ENCODE peak calls at places on chromosomes 12 and 14, in nine cellular contexts. One of them, this sample, is unnamed.

GRCh38 chr12:25495336-25496097 is 57.6 kb downstream of the LMNTD1 start:
- DNase-seq in MCF 10A: peak
- DNase-seq in RWPE2: no peak
- DNase-seq in progenitor cell of endocrine pancreas: no peak
- DNase-seq in testis: no peak
- DNase-seq in neural progenitor cell: no peak
- DNase-seq in mesothelial cell of epicardium: no peak
- DNase-seq in tibial artery: no peak
- DNase-seq in astrocyte of the spinal cord: peak
- DNase-seq in this sample: no peak

GRCh38 chr12:127280393-127281275 is 986.3 kb upstream of the TMEM132C start:
- DNase-seq in MCF 10A: no peak
- DNase-seq in RWPE2: no peak
- DNase-seq in progenitor cell of endocrine pancreas: peak
- DNase-seq in testis: peak
- DNase-seq in neural progenitor cell: peak
- DNase-seq in mesothelial cell of epicardium: peak
- DNase-seq in tibial artery: no peak
- DNase-seq in astrocyte of the spinal cord: no peak
- DNase-seq in this sample: peak

GRCh38 chr14:93997933-93998870 is 1.1 kb downstream of the CCDC197 start:
- DNase-seq in MCF 10A: no peak
- DNase-seq in RWPE2: no peak
- DNase-seq in progenitor cell of endocrine pancreas: no peak
- DNase-seq in testis: no peak
- DNase-seq in neural progenitor cell: no peak
- DNase-seq in mesothelial cell of epicardium: no peak
- DNase-seq in tibial artery: no peak
- DNase-seq in astrocyte of the spinal cord: no peak
- DNase-seq in this sample: no peak

GRCh38 chr12:107487011-107487680 is 198.5 kb upstream of the PWP1 start:
- DNase-seq in MCF 10A: no peak
- DNase-seq in RWPE2: no peak
- DNase-seq in progenitor cell of endocrine pancreas: no peak
- DNase-seq in testis: no peak
- DNase-seq in neural progenitor cell: no peak
- DNase-seq in mesothelial cell of epicardium: no peak
- DNase-seq in tibial artery: no peak
- DNase-seq in astrocyte of the spinal cord: no peak
- DNase-seq in this sample: no peak

GRCh38 chr12:67797316-67797741 is 148.8 kb downstream of the DYRK2 start:
- DNase-seq in MCF 10A: peak
- DNase-seq in RWPE2: no peak
- DNase-seq in progenitor cell of endocrine pancreas: no peak
- DNase-seq in testis: no peak
- DNase-seq in neural progenitor cell: no peak
- DNase-seq in mesothelial cell of epicardium: no peak
- DNase-seq in tibial artery: no peak
- DNase-seq in astrocyte of the spinal cord: no peak
- DNase-seq in this sample: no peak

GRCh38 chr14:104973215-104974145 is 4.7 kb downstream of the AHNAK2 start:
- DNase-seq in MCF 10A: peak
- DNase-seq in RWPE2: peak
- DNase-seq in progenitor cell of endocrine pancreas: no peak
- DNase-seq in testis: peak
- DNase-seq in neural progenitor cell: peak
- DNase-seq in mesothelial cell of epicardium: peak
- DNase-seq in tibial artery: peak
- DNase-seq in astrocyte of the spinal cord: peak
- DNase-seq in this sample: no peak

GRCh38 chr14:78162202-78162601 is 8.0 kb upstream of the NRXN3 start:
- DNase-seq in MCF 10A: no peak
- DNase-seq in RWPE2: no peak
- DNase-seq in progenitor cell of endocrine pancreas: no peak
- DNase-seq in testis: no peak
- DNase-seq in neural progenitor cell: no peak
- DNase-seq in mesothelial cell of epicardium: no peak
- DNase-seq in tibial artery: no peak
- DNase-seq in astrocyte of the spinal cord: peak
- DNase-seq in this sample: no peak

GRCh38 chr12:80168936-80169335 is 69.6 kb downstream of the OTOGL start:
- DNase-seq in MCF 10A: no peak
- DNase-seq in RWPE2: no peak
- DNase-seq in progenitor cell of endocrine pancreas: no peak
- DNase-seq in testis: no peak
- DNase-seq in neural progenitor cell: no peak
- DNase-seq in mesothelial cell of epicardium: no peak
- DNase-seq in tibial artery: no peak
- DNase-seq in astrocyte of the spinal cord: no peak
- DNase-seq in this sample: no peak

GRCh38 chr12:62840311-62840710 is 94.6 kb downstream of the PPM1H start:
- DNase-seq in MCF 10A: peak
- DNase-seq in RWPE2: no peak
- DNase-seq in progenitor cell of endocrine pancreas: no peak
- DNase-seq in testis: no peak
- DNase-seq in neural progenitor cell: no peak
- DNase-seq in mesothelial cell of epicardium: no peak
- DNase-seq in tibial artery: no peak
- DNase-seq in astrocyte of the spinal cord: peak
- DNase-seq in this sample: no peak

GRCh38 chr12:1605129-1606020 is 11.0 kb upstream of the FBXL14 start:
- DNase-seq in MCF 10A: peak
- DNase-seq in RWPE2: peak
- DNase-seq in progenitor cell of endocrine pancreas: peak
- DNase-seq in testis: peak
- DNase-seq in neural progenitor cell: peak
- DNase-seq in mesothelial cell of epicardium: peak
- DNase-seq in tibial artery: peak
- DNase-seq in astrocyte of the spinal cord: peak
- DNase-seq in this sample: no peak

GRCh38 chr12:7915911-7916403 is 20.0 kb downstream of the SLC2A3 start:
- DNase-seq in MCF 10A: no peak
- DNase-seq in RWPE2: no peak
- DNase-seq in progenitor cell of endocrine pancreas: no peak
- DNase-seq in testis: no peak
- DNase-seq in neural progenitor cell: no peak
- DNase-seq in mesothelial cell of epicardium: no peak
- DNase-seq in tibial artery: no peak
- DNase-seq in astrocyte of the spinal cord: no peak
- DNase-seq in this sample: no peak

GRCh38 chr12:131862994-131863710 is 31.3 kb upstream of the ULK1 start:
- DNase-seq in MCF 10A: peak
- DNase-seq in RWPE2: no peak
- DNase-seq in progenitor cell of endocrine pancreas: no peak
- DNase-seq in testis: no peak
- DNase-seq in neural progenitor cell: peak
- DNase-seq in mesothelial cell of epicardium: no peak
- DNase-seq in tibial artery: no peak
- DNase-seq in astrocyte of the spinal cord: peak
- DNase-seq in this sample: no peak

GRCh38 chr12:104279164-104279563 is 24.4 kb upstream of the EID3 start:
- DNase-seq in MCF 10A: no peak
- DNase-seq in RWPE2: no peak
- DNase-seq in progenitor cell of endocrine pancreas: no peak
- DNase-seq in testis: no peak
- DNase-seq in neural progenitor cell: no peak
- DNase-seq in mesothelial cell of epicardium: no peak
- DNase-seq in tibial artery: no peak
- DNase-seq in astrocyte of the spinal cord: no peak
- DNase-seq in this sample: no peak

GRCh38 chr12:120999191-121000120 is 16.8 kb downstream of the C12orf43 start:
- DNase-seq in MCF 10A: no peak
- DNase-seq in RWPE2: no peak
- DNase-seq in progenitor cell of endocrine pancreas: no peak
- DNase-seq in testis: no peak
- DNase-seq in neural progenitor cell: peak
- DNase-seq in mesothelial cell of epicardium: no peak
- DNase-seq in tibial artery: no peak
- DNase-seq in astrocyte of the spinal cord: no peak
- DNase-seq in this sample: no peak

GRCh38 chr12:82361461-82361915 is 3.2 kb downstream of the METTL25 start:
- DNase-seq in MCF 10A: no peak
- DNase-seq in RWPE2: no peak
- DNase-seq in progenitor cell of endocrine pancreas: no peak
- DNase-seq in testis: no peak
- DNase-seq in neural progenitor cell: no peak
- DNase-seq in mesothelial cell of epicardium: no peak
- DNase-seq in tibial artery: no peak
- DNase-seq in astrocyte of the spinal cord: no peak
- DNase-seq in this sample: no peak

GRCh38 chr12:82358200-82359114 is at the start of the genes CCDC59 and METTL25:
- DNase-seq in MCF 10A: peak
- DNase-seq in RWPE2: peak
- DNase-seq in progenitor cell of endocrine pancreas: peak
- DNase-seq in testis: peak
- DNase-seq in neural progenitor cell: peak
- DNase-seq in mesothelial cell of epicardium: peak
- DNase-seq in tibial artery: peak
- DNase-seq in astrocyte of the spinal cord: peak
- DNase-seq in this sample: peak

GRCh38 chr12:82357845-82358199 is 365 bp downstream of the CCDC59 start:
- DNase-seq in MCF 10A: no peak
- DNase-seq in RWPE2: no peak
- DNase-seq in progenitor cell of endocrine pancreas: no peak
- DNase-seq in testis: no peak
- DNase-seq in neural progenitor cell: no peak
- DNase-seq in mesothelial cell of epicardium: no peak
- DNase-seq in tibial artery: no peak
- DNase-seq in astrocyte of the spinal cord: no peak
- DNase-seq in this sample: no peak

GRCh38 chr12:82357340-82357739 is 847 bp downstream of the CCDC59 start:
- DNase-seq in MCF 10A: no peak
- DNase-seq in RWPE2: no peak
- DNase-seq in progenitor cell of endocrine pancreas: no peak
- DNase-seq in testis: no peak
- DNase-seq in neural progenitor cell: no peak
- DNase-seq in mesothelial cell of epicardium: no peak
- DNase-seq in tibial artery: no peak
- DNase-seq in astrocyte of the spinal cord: no peak
- DNase-seq in this sample: no peak

GRCh38 chr12:82359115-82359478 is 768 bp downstream of the METTL25 start:
- DNase-seq in MCF 10A: no peak
- DNase-seq in RWPE2: no peak
- DNase-seq in progenitor cell of endocrine pancreas: no peak
- DNase-seq in testis: no peak
- DNase-seq in neural progenitor cell: peak
- DNase-seq in mesothelial cell of epicardium: no peak
- DNase-seq in tibial artery: no peak
- DNase-seq in astrocyte of the spinal cord: no peak
- DNase-seq in this sample: no peak
- TF ChIP-seq CTCF in MCF 10A: no peak
- TF ChIP-seq CTCF in RWPE2: no peak
- TF ChIP-seq CTCF in progenitor cell of endocrine pancreas: no peak
- TF ChIP-seq CTCF in testis: no peak
- TF ChIP-seq CTCF in neural progenitor cell: no peak
- TF ChIP-seq CTCF in mesothelial cell of epicardium: no peak
- TF ChIP-seq CTCF in tibial artery: no peak
- TF ChIP-seq CTCF in astrocyte of the spinal cord: no peak
- TF ChIP-seq CTCF in this sample: no peak

DNA sequence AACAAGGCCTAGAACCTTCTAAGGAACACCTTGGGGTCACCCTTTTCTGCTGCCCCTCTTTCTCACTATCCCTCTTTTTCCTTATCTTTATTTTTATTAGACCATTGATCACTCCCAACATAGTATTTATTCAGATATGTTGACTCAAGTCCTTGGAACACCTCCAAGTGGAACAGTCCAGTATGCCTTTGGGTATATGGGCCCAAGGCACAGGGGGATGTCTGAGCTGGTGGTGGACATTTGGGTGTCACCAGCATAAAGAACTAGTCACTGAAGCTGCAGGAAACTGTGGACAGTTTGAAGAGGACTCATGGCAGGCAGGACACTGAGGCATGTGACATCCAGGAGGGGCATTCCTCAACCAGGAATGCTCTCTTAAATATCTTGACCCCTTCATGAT is 105.6 kb downstream of the VEZT start:
- DNase-seq in MCF 10A: no peak
- DNase-seq in RWPE2: no peak
- DNase-seq in progenitor cell of endocrine pancreas: no peak
- DNase-seq in testis: no peak
- DNase-seq in neural progenitor cell: no peak
- DNase-seq in mesothelial cell of epicardium: no peak
- DNase-seq in tibial artery: no peak
- DNase-seq in astrocyte of the spinal cord: no peak
- DNase-seq in this sample: no peak
- TF ChIP-seq CTCF in MCF 10A: no peak
- TF ChIP-seq CTCF in RWPE2: no peak
- TF ChIP-seq CTCF in progenitor cell of endocrine pancreas: no peak
- TF ChIP-seq CTCF in testis: no peak
- TF ChIP-seq CTCF in neural progenitor cell: no peak
- TF ChIP-seq CTCF in mesothelial cell of epicardium: no peak
- TF ChIP-seq CTCF in tibial artery: no peak
- TF ChIP-seq CTCF in astrocyte of the spinal cord: no peak
- TF ChIP-seq CTCF in this sample: no peak

GRCh38 chr12:118034429-118035193 is 18.1 kb downstream of the RFC5 start:
- DNase-seq in MCF 10A: peak
- DNase-seq in RWPE2: no peak
- DNase-seq in progenitor cell of endocrine pancreas: no peak
- DNase-seq in testis: peak
- DNase-seq in neural progenitor cell: peak
- DNase-seq in mesothelial cell of epicardium: no peak
- DNase-seq in tibial artery: no peak
- DNase-seq in astrocyte of the spinal cord: peak
- DNase-seq in this sample: no peak
- TF ChIP-seq CTCF in MCF 10A: peak
- TF ChIP-seq CTCF in RWPE2: peak
- TF ChIP-seq CTCF in progenitor cell of endocrine pancreas: peak
- TF ChIP-seq CTCF in testis: no peak
- TF ChIP-seq CTCF in neural progenitor cell: peak
- TF ChIP-seq CTCF in mesothelial cell of epicardium: no peak
- TF ChIP-seq CTCF in tibial artery: peak
- TF ChIP-seq CTCF in astrocyte of the spinal cord: peak
- TF ChIP-seq CTCF in this sample: peak

GRCh38 chr14:99938896-99939295 is 126.3 kb upstream of the EVL start:
- DNase-seq in MCF 10A: no peak
- DNase-seq in RWPE2: no peak
- DNase-seq in progenitor cell of endocrine pancreas: no peak
- DNase-seq in testis: no peak
- DNase-seq in neural progenitor cell: no peak
- DNase-seq in mesothelial cell of epicardium: no peak
- DNase-seq in tibial artery: no peak
- DNase-seq in astrocyte of the spinal cord: no peak
- DNase-seq in this sample: no peak

GRCh38 chr14:99936056-99936455 is 129.2 kb upstream of the EVL start:
- DNase-seq in MCF 10A: no peak
- DNase-seq in RWPE2: no peak
- DNase-seq in progenitor cell of endocrine pancreas: no peak
- DNase-seq in testis: no peak
- DNase-seq in neural progenitor cell: no peak
- DNase-seq in mesothelial cell of epicardium: no peak
- DNase-seq in tibial artery: no peak
- DNase-seq in astrocyte of the spinal cord: peak
- DNase-seq in this sample: no peak

GRCh38 chr14:99937475-99938244 is 127.6 kb upstream of the EVL start:
- DNase-seq in MCF 10A: no peak
- DNase-seq in RWPE2: no peak
- DNase-seq in progenitor cell of endocrine pancreas: no peak
- DNase-seq in testis: no peak
- DNase-seq in neural progenitor cell: no peak
- DNase-seq in mesothelial cell of epicardium: no peak
- DNase-seq in tibial artery: no peak
- DNase-seq in astrocyte of the spinal cord: no peak
- DNase-seq in this sample: no peak

GRCh38 chr14:99938376-99938775 is 126.8 kb upstream of the EVL start:
- DNase-seq in MCF 10A: no peak
- DNase-seq in RWPE2: no peak
- DNase-seq in progenitor cell of endocrine pancreas: no peak
- DNase-seq in testis: no peak
- DNase-seq in neural progenitor cell: no peak
- DNase-seq in mesothelial cell of epicardium: no peak
- DNase-seq in tibial artery: no peak
- DNase-seq in astrocyte of the spinal cord: no peak
- DNase-seq in this sample: no peak

GRCh38 chr14:99936738-99937474 is 128.3 kb upstream of the EVL start:
- DNase-seq in MCF 10A: no peak
- DNase-seq in RWPE2: no peak
- DNase-seq in progenitor cell of endocrine pancreas: no peak
- DNase-seq in testis: no peak
- DNase-seq in neural progenitor cell: no peak
- DNase-seq in mesothelial cell of epicardium: no peak
- DNase-seq in tibial artery: no peak
- DNase-seq in astrocyte of the spinal cord: no peak
- DNase-seq in this sample: no peak
- TF ChIP-seq CTCF in MCF 10A: no peak
- TF ChIP-seq CTCF in RWPE2: no peak
- TF ChIP-seq CTCF in progenitor cell of endocrine pancreas: peak
- TF ChIP-seq CTCF in testis: no peak
- TF ChIP-seq CTCF in neural progenitor cell: peak
- TF ChIP-seq CTCF in mesothelial cell of epicardium: no peak
- TF ChIP-seq CTCF in tibial artery: no peak
- TF ChIP-seq CTCF in astrocyte of the spinal cord: no peak
- TF ChIP-seq CTCF in this sample: no peak

This sample was measured in type B pancreatic cell.